ENCODE peak calls at places on chromosomes 6 and 20, in ten cellular contexts. One of them, this sample, is unnamed. For H3K27me3, the result is how much of the 10 kb centered on the place peaks cover.

GRCh38 chr20:51188941-51189340 is 166.0 kb upstream of the KCNG1 start:
- DNase-seq in AG04450: no peak
- DNase-seq in psoas muscle: no peak
- DNase-seq in ascending aorta: no peak
- DNase-seq in gastrocnemius medialis: no peak
- DNase-seq in pancreas: no peak
- DNase-seq in sigmoid colon: no peak
- DNase-seq in stomach: no peak
- DNase-seq in fibroblast of lung: no peak
- DNase-seq in tibial nerve: no peak
- DNase-seq in this sample: no peak

GRCh38 chr6:114796576-114796975 is 453.8 kb upstream of the HS3ST5 start:
- DNase-seq in fibroblast of lung: no peak
- DNase-seq in pancreas: no peak
- DNase-seq in sigmoid colon: no peak
- DNase-seq in stomach: no peak
- DNase-seq in gastrocnemius medialis: no peak
- DNase-seq in tibial nerve: no peak
- DNase-seq in ascending aorta: no peak
- DNase-seq in AG04450: no peak
- DNase-seq in psoas muscle: no peak
- DNase-seq in this sample: no peak

GRCh38 chr6:69865126-69865525 is 1.2 kb upstream of the COL19A1 start:
- DNase-seq in stomach: no peak
- DNase-seq in psoas muscle: no peak
- DNase-seq in gastrocnemius medialis: no peak
- DNase-seq in pancreas: no peak
- DNase-seq in ascending aorta: no peak
- DNase-seq in AG04450: no peak
- DNase-seq in fibroblast of lung: peak
- DNase-seq in tibial nerve: peak
- DNase-seq in sigmoid colon: no peak
- DNase-seq in this sample: no peak

GRCh38 chr6:75424610-75425548 is 68.7 kb downstream of the FILIP1 start:
- DNase-seq in sigmoid colon: no peak
- DNase-seq in tibial nerve: no peak
- DNase-seq in fibroblast of lung: peak
- DNase-seq in ascending aorta: no peak
- DNase-seq in stomach: no peak
- DNase-seq in gastrocnemius medialis: no peak
- DNase-seq in psoas muscle: no peak
- DNase-seq in AG04450: no peak
- DNase-seq in pancreas: no peak
- DNase-seq in this sample: no peak

GRCh38 chr6:113490356-113490755 is 366.8 kb upstream of the MARCKS start:
- DNase-seq in stomach: no peak
- DNase-seq in tibial nerve: no peak
- DNase-seq in sigmoid colon: no peak
- DNase-seq in pancreas: no peak
- DNase-seq in gastrocnemius medialis: no peak
- DNase-seq in fibroblast of lung: no peak
- DNase-seq in ascending aorta: no peak
- DNase-seq in psoas muscle: no peak
- DNase-seq in AG04450: no peak
- DNase-seq in this sample: no peak

GRCh38 chr6:144912474-144912873 is 627.3 kb downstream of the UTRN start:
- DNase-seq in sigmoid colon: no peak
- DNase-seq in ascending aorta: no peak
- DNase-seq in pancreas: no peak
- DNase-seq in fibroblast of lung: peak
- DNase-seq in tibial nerve: no peak
- DNase-seq in gastrocnemius medialis: no peak
- DNase-seq in stomach: no peak
- DNase-seq in AG04450: peak
- DNase-seq in psoas muscle: no peak
- DNase-seq in this sample: no peak

GRCh38 chr6:56746767-56747504 is 104.2 kb upstream of the DST start:
- DNase-seq in gastrocnemius medialis: no peak
- DNase-seq in pancreas: no peak
- DNase-seq in ascending aorta: no peak
- DNase-seq in tibial nerve: no peak
- DNase-seq in fibroblast of lung: peak
- DNase-seq in psoas muscle: no peak
- DNase-seq in stomach: no peak
- DNase-seq in AG04450: no peak
- DNase-seq in sigmoid colon: no peak
- DNase-seq in this sample: no peak

GRCh38 chr20:40812415-40813212 is 123.6 kb upstream of the MAFB start:
- DNase-seq in sigmoid colon: no peak
- DNase-seq in psoas muscle: no peak
- DNase-seq in fibroblast of lung: no peak
- DNase-seq in stomach: no peak
- DNase-seq in gastrocnemius medialis: no peak
- DNase-seq in pancreas: no peak
- DNase-seq in AG04450: no peak
- DNase-seq in tibial nerve: no peak
- DNase-seq in ascending aorta: no peak
- DNase-seq in this sample: no peak

GRCh38 chr6:44626608-44627007 is 239.1 kb downstream of the CDC5L start:
- DNase-seq in tibial nerve: no peak
- DNase-seq in fibroblast of lung: no peak
- DNase-seq in stomach: no peak
- DNase-seq in pancreas: no peak
- DNase-seq in AG04450: no peak
- DNase-seq in psoas muscle: no peak
- DNase-seq in sigmoid colon: no peak
- DNase-seq in ascending aorta: no peak
- DNase-seq in gastrocnemius medialis: no peak
- DNase-seq in this sample: no peak

GRCh38 chr6:1611572-1612385 is 2.1 kb downstream of the FOXC1 start:
- DNase-seq in pancreas: no peak
- DNase-seq in sigmoid colon: no peak
- DNase-seq in gastrocnemius medialis: no peak
- DNase-seq in fibroblast of lung: peak
- DNase-seq in psoas muscle: no peak
- DNase-seq in ascending aorta: no peak
- DNase-seq in tibial nerve: no peak
- DNase-seq in stomach: no peak
- DNase-seq in AG04450: no peak
- DNase-seq in this sample: no peak
- H3K4me3 ChIP-seq in pancreas: peak
- H3K4me3 ChIP-seq in sigmoid colon: peak
- H3K4me3 ChIP-seq in gastrocnemius medialis: peak
- H3K4me3 ChIP-seq in fibroblast of lung: peak
- H3K4me3 ChIP-seq in psoas muscle: peak
- H3K4me3 ChIP-seq in ascending aorta: peak
- H3K4me3 ChIP-seq in tibial nerve: peak
- H3K4me3 ChIP-seq in stomach: peak
- H3K4me3 ChIP-seq in AG04450: peak
- H3K4me3 ChIP-seq in this sample: peak

GRCh38 chr6:40990301-40990700 is 48.7 kb downstream of the UNC5CL start:
- DNase-seq in fibroblast of lung: no peak
- DNase-seq in tibial nerve: no peak
- DNase-seq in psoas muscle: no peak
- DNase-seq in pancreas: no peak
- DNase-seq in stomach: no peak
- DNase-seq in sigmoid colon: no peak
- DNase-seq in gastrocnemius medialis: no peak
- DNase-seq in AG04450: no peak
- DNase-seq in ascending aorta: no peak
- DNase-seq in this sample: no peak
- TF ChIP-seq CTCF in fibroblast of lung: no peak
- TF ChIP-seq CTCF in tibial nerve: no peak
- TF ChIP-seq CTCF in psoas muscle: no peak
- TF ChIP-seq CTCF in pancreas: no peak
- TF ChIP-seq CTCF in stomach: no peak
- TF ChIP-seq CTCF in sigmoid colon: no peak
- TF ChIP-seq CTCF in gastrocnemius medialis: no peak
- TF ChIP-seq CTCF in AG04450: peak
- TF ChIP-seq CTCF in ascending aorta: no peak
- TF ChIP-seq CTCF in this sample: no peak

GRCh38 chr20:62524486-62524885 is 48.7 kb upstream of the GATA5 start:
- DNase-seq in AG04450: no peak
- DNase-seq in sigmoid colon: no peak
- DNase-seq in psoas muscle: no peak
- DNase-seq in ascending aorta: no peak
- DNase-seq in pancreas: no peak
- DNase-seq in stomach: no peak
- DNase-seq in gastrocnemius medialis: no peak
- DNase-seq in fibroblast of lung: no peak
- DNase-seq in tibial nerve: no peak
- DNase-seq in this sample: no peak

GRCh38 chr20:62519826-62520225 is 44.0 kb upstream of the GATA5 start:
- DNase-seq in sigmoid colon: no peak
- DNase-seq in psoas muscle: no peak
- DNase-seq in pancreas: no peak
- DNase-seq in fibroblast of lung: no peak
- DNase-seq in gastrocnemius medialis: no peak
- DNase-seq in tibial nerve: no peak
- DNase-seq in AG04450: no peak
- DNase-seq in ascending aorta: no peak
- DNase-seq in stomach: no peak
- DNase-seq in this sample: no peak

GRCh38 chr20:62525014-62525413 is 49.2 kb upstream of the GATA5 start:
- DNase-seq in psoas muscle: no peak
- DNase-seq in stomach: no peak
- DNase-seq in ascending aorta: no peak
- DNase-seq in fibroblast of lung: no peak
- DNase-seq in AG04450: no peak
- DNase-seq in pancreas: no peak
- DNase-seq in sigmoid colon: no peak
- DNase-seq in tibial nerve: no peak
- DNase-seq in gastrocnemius medialis: no peak
- DNase-seq in this sample: no peak

GRCh38 chr20:62522748-62523396 is 47.1 kb upstream of the GATA5 start:
- DNase-seq in ascending aorta: no peak
- DNase-seq in psoas muscle: no peak
- DNase-seq in sigmoid colon: no peak
- DNase-seq in tibial nerve: no peak
- DNase-seq in gastrocnemius medialis: no peak
- DNase-seq in stomach: no peak
- DNase-seq in AG04450: no peak
- DNase-seq in pancreas: no peak
- DNase-seq in fibroblast of lung: no peak
- DNase-seq in this sample: no peak

GRCh38 chr20:62523473-62524203 is 47.8 kb upstream of the GATA5 start:
- DNase-seq in stomach: no peak
- DNase-seq in ascending aorta: no peak
- DNase-seq in sigmoid colon: no peak
- DNase-seq in tibial nerve: no peak
- DNase-seq in fibroblast of lung: no peak
- DNase-seq in pancreas: no peak
- DNase-seq in gastrocnemius medialis: no peak
- DNase-seq in psoas muscle: no peak
- DNase-seq in AG04450: no peak
- DNase-seq in this sample: no peak
- H3K27me3 ChIP-seq in stomach: half or more
- H3K27me3 ChIP-seq in ascending aorta: under half
- H3K27me3 ChIP-seq in sigmoid colon: under half
- H3K27me3 ChIP-seq in tibial nerve: half or more
- H3K27me3 ChIP-seq in fibroblast of lung: under half
- H3K27me3 ChIP-seq in pancreas: under half
- H3K27me3 ChIP-seq in gastrocnemius medialis: under half
- H3K27me3 ChIP-seq in psoas muscle: under half
- H3K27me3 ChIP-seq in AG04450: under half
- H3K27me3 ChIP-seq in this sample: under half

DNA sequence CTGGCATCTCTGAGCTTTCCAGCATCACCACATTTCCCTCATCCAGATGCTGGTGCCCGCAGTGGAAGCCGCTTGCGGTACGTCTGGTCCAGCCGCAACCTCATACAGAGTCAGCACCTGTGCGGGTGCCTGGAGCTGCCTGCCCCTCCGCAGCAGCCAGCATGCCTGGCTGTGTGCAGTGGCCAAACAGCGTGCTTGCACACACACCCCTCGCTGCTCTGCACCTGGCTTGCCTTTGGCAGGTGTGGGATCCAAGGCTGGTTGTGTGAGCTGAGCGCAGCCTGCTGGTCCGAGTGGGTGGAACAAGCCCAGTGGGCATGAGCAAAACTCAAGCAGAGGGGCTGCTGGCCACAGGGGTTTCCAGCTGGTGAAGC is 3.1 kb upstream of the HINT3 start:
- DNase-seq in fibroblast of lung: no peak
- DNase-seq in stomach: peak
- DNase-seq in ascending aorta: no peak
- DNase-seq in tibial nerve: no peak
- DNase-seq in psoas muscle: no peak
- DNase-seq in pancreas: peak
- DNase-seq in AG04450: no peak
- DNase-seq in sigmoid colon: no peak
- DNase-seq in gastrocnemius medialis: no peak
- DNase-seq in this sample: no peak
- H3K4me3 ChIP-seq in fibroblast of lung: no peak
- H3K4me3 ChIP-seq in stomach: no peak
- H3K4me3 ChIP-seq in ascending aorta: no peak
- H3K4me3 ChIP-seq in tibial nerve: no peak
- H3K4me3 ChIP-seq in psoas muscle: no peak
- H3K4me3 ChIP-seq in pancreas: no peak
- H3K4me3 ChIP-seq in AG04450: no peak
- H3K4me3 ChIP-seq in sigmoid colon: no peak
- H3K4me3 ChIP-seq in gastrocnemius medialis: no peak
- H3K4me3 ChIP-seq in this sample: no peak

GRCh38 chr6:38015341-38015740 is 195.8 kb downstream of the ZFAND3 start:
- DNase-seq in stomach: no peak
- DNase-seq in ascending aorta: no peak
- DNase-seq in gastrocnemius medialis: no peak
- DNase-seq in pancreas: no peak
- DNase-seq in psoas muscle: no peak
- DNase-seq in sigmoid colon: no peak
- DNase-seq in tibial nerve: no peak
- DNase-seq in fibroblast of lung: peak
- DNase-seq in AG04450: no peak
- DNase-seq in this sample: no peak
- TF ChIP-seq CTCF in stomach: no peak
- TF ChIP-seq CTCF in ascending aorta: no peak
- TF ChIP-seq CTCF in gastrocnemius medialis: no peak
- TF ChIP-seq CTCF in pancreas: no peak
- TF ChIP-seq CTCF in psoas muscle: no peak
- TF ChIP-seq CTCF in sigmoid colon: no peak
- TF ChIP-seq CTCF in tibial nerve: no peak
- TF ChIP-seq CTCF in fibroblast of lung: no peak
- TF ChIP-seq CTCF in AG04450: no peak
- TF ChIP-seq CTCF in this sample: no peak

DNA sequence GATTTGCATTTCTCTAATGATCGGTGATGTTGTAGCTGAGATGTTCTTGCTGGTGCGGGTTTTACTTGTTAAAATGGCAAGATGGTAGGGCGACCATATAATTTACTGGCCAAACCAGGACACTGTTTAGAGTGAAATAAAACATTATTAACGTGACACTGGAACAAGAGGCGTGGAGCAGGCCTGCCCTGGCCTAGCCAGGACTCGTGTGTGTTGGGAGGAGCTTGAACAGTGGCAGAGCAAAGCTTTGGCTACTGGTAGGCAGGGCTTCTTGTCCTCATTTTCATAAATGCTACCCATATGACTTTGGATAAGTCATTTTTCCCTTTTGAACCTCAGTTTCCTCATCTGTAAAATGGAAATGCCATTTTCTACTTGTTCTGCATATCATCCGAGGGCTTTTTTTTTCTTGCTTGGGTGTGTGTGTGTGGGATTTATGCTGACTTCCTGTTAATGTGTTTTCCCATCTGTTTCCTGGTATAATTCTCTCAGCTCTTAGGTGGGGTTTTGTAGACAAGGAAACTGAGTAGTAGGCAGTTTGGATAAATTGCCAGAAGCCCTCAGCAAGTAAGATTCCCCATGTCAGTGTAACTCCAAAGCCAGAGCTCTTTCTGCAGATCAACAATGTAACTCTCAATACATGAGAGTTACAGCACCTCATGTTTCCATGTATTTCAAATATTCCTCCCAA is 81.7 kb downstream of the TOX2 start:
- DNase-seq in pancreas: no peak
- DNase-seq in tibial nerve: no peak
- DNase-seq in stomach: no peak
- DNase-seq in ascending aorta: no peak
- DNase-seq in psoas muscle: no peak
- DNase-seq in AG04450: no peak
- DNase-seq in fibroblast of lung: no peak
- DNase-seq in sigmoid colon: no peak
- DNase-seq in gastrocnemius medialis: no peak
- DNase-seq in this sample: no peak
- H3K27me3 ChIP-seq in pancreas: under half
- H3K27me3 ChIP-seq in tibial nerve: under half
- H3K27me3 ChIP-seq in stomach: under half
- H3K27me3 ChIP-seq in ascending aorta: under half
- H3K27me3 ChIP-seq in psoas muscle: under half
- H3K27me3 ChIP-seq in AG04450: under half
- H3K27me3 ChIP-seq in fibroblast of lung: under half
- H3K27me3 ChIP-seq in sigmoid colon: under half
- H3K27me3 ChIP-seq in gastrocnemius medialis: under half
- H3K27me3 ChIP-seq in this sample: under half